ENCODE peak calls at places on chromosome 15, in ten cellular contexts. T is upper lobe of left lung, R is gastrocnemius medialis, Y is HCT116, O is A549, Z is HepG2, B is K562, H is body of pancreas, X is right lobe of liver, W is IMR-90. P is an unnamed sample.

GRCh38 chr15:40420071-40420713 is 14.6 kb downstream of the IVD start:
- ATAC-seq in T (no peak), R (peak; percentile 8), Y (no peak), O (no peak), Z (no peak), B (no peak), H (peak; percentile 62), X (peak; percentile 40), W (no peak), P (no peak)

GRCh38 chr15:25186906-25187645 is 232.3 kb downstream of the SNRPN start:
- ATAC-seq in T (no peak), R (no peak), Y (no peak), O (no peak), Z (no peak), B (no peak), H (no peak), X (no peak), W (no peak), P (no peak)

GRCh38 chr15:47471020-47471419 is 246.3 kb upstream of the SEMA6D start:
- ATAC-seq in T (no peak), R (no peak), Y (no peak), O (no peak), Z (no peak), B (no peak), H (no peak), X (no peak), W (peak; percentile 33), P (no peak)

GRCh38 chr15:62122249-62122648 is 42.8 kb downstream of the C2CD4B start:
- ATAC-seq in T (no peak), R (no peak), Y (no peak), O (no peak), Z (no peak), B (no peak), H (no peak), X (no peak), W (no peak), P (no peak)

GRCh38 chr15:62940755-62941361 is 101.7 kb upstream of the TPM1 start:
- ATAC-seq in T (peak; percentile 68), R (peak; percentile 98), Y (peak; percentile 17), O (peak; percentile 84), Z (peak; percentile 25), B (no peak), H (peak; percentile 59), X (peak; percentile 12), W (peak; percentile 92), P (peak; percentile 94)

GRCh38 chr15:90991587-90992285 is 2.6 kb downstream of the PRC1 start:
- ATAC-seq in T (no peak), R (no peak), Y (no peak), O (no peak), Z (no peak), B (peak; percentile 8), H (no peak), X (no peak), W (no peak), P (no peak)

GRCh38 chr15:89760303-89761008 is 9.4 kb upstream of the MESP1 start:
- ATAC-seq in T (peak; percentile 92), R (peak; percentile 93), Y (peak; percentile 98), O (peak; percentile 97), Z (peak; percentile 91), B (peak; percentile 99), H (peak; percentile 85), X (peak; percentile 89), W (peak; percentile 100), P (peak; percentile 84)

GRCh38 chr15:95266481-95267061 is 1035.2 kb downstream of the MCTP2 start:
- ATAC-seq in T (no peak), R (peak; percentile 63), Y (no peak), O (no peak), Z (no peak), B (no peak), H (no peak), X (no peak), W (peak; percentile 40), P (peak; percentile 77)

GRCh38 chr15:49270541-49271421 is 100.7 kb downstream of the GALK2 start:
- ATAC-seq in T (no peak), R (peak; percentile 21), Y (no peak), O (no peak), Z (no peak), B (no peak), H (no peak), X (no peak), W (peak; percentile 68), P (peak; percentile 60)

GRCh38 chr15:101151286-101151685 is 100.6 kb downstream of the CHSY1 start:
- ATAC-seq in T (no peak), R (no peak), Y (no peak), O (no peak), Z (no peak), B (no peak), H (no peak), X (no peak), W (no peak), P (no peak)

GRCh38 chr15:101148881-101149664 is 102.8 kb downstream of the CHSY1 start:
- ATAC-seq in T (no peak), R (no peak), Y (no peak), O (no peak), Z (peak; percentile 39), B (peak; percentile 78), H (no peak), X (peak; percentile 59), W (no peak), P (no peak)

GRCh38 chr15:101149864-101150722 is 101.8 kb downstream of the CHSY1 start:
- ATAC-seq in T (no peak), R (no peak), Y (no peak), O (no peak), Z (no peak), B (no peak), H (no peak), X (no peak), W (no peak), P (no peak)

GRCh38 chr15:101152914-101153313 is 98.9 kb downstream of the CHSY1 start:
- ATAC-seq in T (no peak), R (no peak), Y (peak; percentile 93), O (peak; percentile 93), Z (peak; percentile 90), B (peak; percentile 81), H (no peak), X (no peak), W (no peak), P (no peak)

DNA sequence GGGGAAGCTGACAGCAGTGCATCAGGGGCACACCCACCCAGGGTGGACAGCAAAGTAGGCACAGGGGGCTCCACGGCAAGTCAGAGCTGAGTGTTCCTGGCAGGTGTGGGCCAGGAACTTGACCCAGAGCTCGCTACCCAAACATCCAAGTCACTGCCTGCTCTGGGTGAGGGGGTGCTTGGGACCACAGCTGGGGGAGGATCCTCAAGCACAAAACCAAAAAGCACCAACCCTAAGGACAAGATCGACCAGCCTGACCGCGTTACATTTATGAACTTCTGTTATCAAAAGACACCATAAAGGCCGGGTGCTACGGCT is 101.2 kb downstream of the CHSY1 start:
- ATAC-seq in T (no peak), R (no peak), Y (no peak), O (no peak), Z (no peak), B (no peak), H (no peak), X (no peak), W (no peak), P (no peak)
- TF ChIP-seq POLR2A in T (no peak), R (no peak), Y (no peak), O (no peak), Z (no peak), B (no peak), H (no peak), X (no peak), W (no peak), P (no peak)

DNA sequence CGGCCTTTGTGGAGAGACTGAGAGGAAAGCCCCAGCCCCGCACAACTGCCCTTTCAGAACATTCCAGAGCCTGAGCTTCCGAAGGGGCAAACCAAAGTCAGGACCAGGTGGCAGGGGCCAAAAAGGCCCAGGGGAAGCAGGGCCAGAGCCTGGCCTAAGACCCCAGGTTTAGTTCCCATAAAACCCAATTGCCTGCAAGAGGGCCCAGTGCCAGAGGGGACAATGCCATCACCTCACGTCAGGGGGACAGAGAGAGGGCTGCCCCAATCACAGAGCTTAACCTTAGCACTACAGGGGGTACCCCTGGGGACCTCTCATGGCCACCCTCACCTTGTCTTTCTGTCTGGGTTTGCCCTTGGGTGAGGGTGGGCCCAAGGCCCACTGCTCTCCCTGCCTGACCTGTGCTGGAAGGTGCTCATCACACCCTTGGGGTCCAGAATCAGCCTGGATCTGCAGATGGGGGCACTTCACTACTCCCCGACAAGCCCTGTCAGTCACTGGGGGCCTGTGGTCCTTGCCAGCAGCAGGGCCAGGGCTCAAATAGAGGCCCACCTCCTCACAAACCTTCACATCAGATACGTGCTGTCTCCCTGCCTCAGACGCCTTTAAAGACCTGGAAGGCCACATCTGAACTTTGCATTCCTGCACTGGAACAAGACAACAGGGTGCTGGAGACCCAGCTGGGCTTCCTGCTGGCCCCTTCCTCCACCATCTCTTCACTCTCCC is 3.8 kb downstream of the CALML4 start:
- ATAC-seq in T (no peak), R (no peak), Y (no peak), O (no peak), Z (no peak), B (no peak), H (no peak), X (no peak), W (no peak), P (no peak)
- H3K27ac ChIP-seq in T (no peak overlapping the region), R (no peak overlapping the region), Y (no peak overlapping the region), O (no peak overlapping the region), Z (no peak overlapping the region), B (no peak overlapping the region), H (no peak overlapping the region), X (no peak overlapping the region), W (no peak overlapping the region), P (no peak overlapping the region)

GRCh38 chr15:74434260-74434915 is 630 bp upstream of the SEMA7A start:
- ATAC-seq in T (no peak), R (peak; percentile 9), Y (peak; percentile 0), O (no peak), Z (peak; percentile 7), B (peak; percentile 35), H (no peak), X (no peak), W (peak; percentile 6), P (no peak)

GRCh38 chr15:74432271-74432967 is 1.3 kb downstream of the SEMA7A start:
- ATAC-seq in T (no peak), R (no peak), Y (no peak), O (peak; percentile 13), Z (no peak), B (no peak), H (no peak), X (no peak), W (no peak), P (no peak)

GRCh38 chr15:74431645-74432044 is 2.1 kb downstream of the SEMA7A start:
- ATAC-seq in T (no peak), R (no peak), Y (no peak), O (peak; percentile 7), Z (no peak), B (no peak), H (no peak), X (no peak), W (no peak), P (no peak)

GRCh38 chr15:74432968-74433591 is 678 bp downstream of the SEMA7A start:
- ATAC-seq in T (no peak), R (no peak), Y (no peak), O (no peak), Z (no peak), B (no peak), H (no peak), X (no peak), W (no peak), P (no peak)

GRCh38 chr15:74433592-74434259 is at the start of gene SEMA7A:
- ATAC-seq in T (peak; percentile 74), R (peak; percentile 76), Y (peak; percentile 86), O (peak; percentile 80), Z (peak; percentile 82), B (peak; percentile 91), H (peak; percentile 88), X (peak; percentile 87), W (peak; percentile 95), P (peak; percentile 96)
- TF ChIP-seq POLR2A in T (peak; percentile 86), R (peak; percentile 79), Y (peak; percentile 88), O (peak; percentile 56), Z (peak; percentile 78), B (peak; percentile 64), H (peak; percentile 31), X (peak; percentile 89), W (peak; percentile 93), P (peak; percentile 46)

GRCh38 chr15:69384626-69385025 is 29.5 kb upstream of the KIF23 start:
- ATAC-seq in T (no peak), R (no peak), Y (no peak), O (no peak), Z (no peak), B (no peak), H (no peak), X (no peak), W (no peak), P (no peak)
- H3K27ac ChIP-seq in T (no peak overlapping the region), R (no peak overlapping the region), Y (no peak overlapping the region), O (no peak overlapping the region), Z (no peak overlapping the region), B (no peak overlapping the region), H (no peak overlapping the region), X (no peak overlapping the region), W (no peak overlapping the region), P (no peak overlapping the region)

P was measured in gastroesophageal sphincter.